ENCODE peak calls at places on chromosomes 13 and 19, in eight cellular contexts. K, L, O, V, G, X, N and B are unnamed samples.
A peak's percentile ranks its signal among the peaks of the same experiment; 100 is the strongest.

GRCh38 chr13:38308736-38309135 is 40.9 kb upstream of the UFM1 start:
- DNase-seq in X (peak; percentile 93), V (no peak), O (peak; percentile 29), N (peak; percentile 18), L (no peak), G (no peak), K (no peak), B (no peak)

GRCh38 chr13:106570354-106570822 is 2.5 kb upstream of the ARGLU1 start:
- DNase-seq in L (no peak), G (peak; percentile 96), K (peak; percentile 36), O (no peak), V (peak; percentile 70), N (peak; percentile 41), X (no peak), B (no peak)

GRCh38 chr13:106561551-106562170 is 6.3 kb downstream of the ARGLU1 start:
- DNase-seq in V (no peak), K (no peak), O (no peak), X (no peak), G (no peak), L (no peak), N (no peak), B (peak; percentile 54)

GRCh38 chr13:23966691-23967615 is 69.7 kb upstream of the C1QTNF9B start:
- DNase-seq in L (no peak), N (no peak), X (peak; percentile 37), V (no peak), O (no peak), K (no peak), G (no peak), B (peak; percentile 48)

GRCh38 chr13:109871018-109871370 is 84.6 kb upstream of the IRS2 start:
- DNase-seq in L (no peak), V (no peak), K (no peak), O (no peak), G (no peak), N (no peak), X (peak; percentile 59), B (no peak)

GRCh38 chr19:33409035-33409434 is 35.5 kb downstream of the CEBPG start:
- DNase-seq in X (no peak), G (no peak), N (no peak), L (no peak), V (no peak), K (no peak), O (no peak), B (no peak)

GRCh38 chr13:70864731-70865130 is 756.5 kb upstream of the KLHL1 start:
- DNase-seq in X (no peak), V (no peak), L (no peak), G (no peak), K (no peak), O (no peak), N (no peak), B (no peak)

GRCh38 chr13:66657165-66657895 is 572.8 kb downstream of the PCDH9 start:
- DNase-seq in N (peak; percentile 97), V (peak; percentile 44), X (peak; percentile 97), K (no peak), G (peak; percentile 66), L (no peak), O (peak; percentile 57), B (no peak)

GRCh38 chr19:6073858-6074708 is 36.2 kb downstream of the RFX2 start:
- DNase-seq in X (no peak), G (no peak), L (peak; percentile 60), N (no peak), V (no peak), O (no peak), K (no peak), B (no peak)

GRCh38 chr13:51396352-51396751 is 56.5 kb downstream of the INTS6 start:
- DNase-seq in O (no peak), L (no peak), G (no peak), X (no peak), K (no peak), N (no peak), V (no peak), B (peak; percentile 39)

GRCh38 chr13:109235901-109236300 is 550.5 kb downstream of the IRS2 start:
- DNase-seq in G (no peak), X (no peak), N (no peak), V (no peak), O (no peak), L (no peak), K (no peak), B (no peak)

GRCh38 chr19:6464070-6464873 is at the start of gene CRB3:
- DNase-seq in O (no peak), L (peak; percentile 84), V (no peak), X (peak; percentile 93), N (no peak), G (peak; percentile 97), K (peak; percentile 97), B (no peak)

GRCh38 chr13:108176685-108177274 is 38.6 kb downstream of the LIG4 start:
- DNase-seq in X (peak; percentile 67), L (no peak), V (no peak), K (no peak), G (peak; percentile 41), N (no peak), O (no peak), B (peak; percentile 41)

GRCh38 chr19:18438331-18439024 is 545 bp upstream of the ISYNA1 start:
- DNase-seq in N (no peak), G (peak; percentile 72), X (no peak), V (peak; percentile 77), K (no peak), O (no peak), L (no peak), B (no peak)

GRCh38 chr13:36819811-36820140 is 754 bp downstream of the RFXAP start:
- DNase-seq in X (peak; percentile 21), V (no peak), N (peak; percentile 14), K (no peak), L (no peak), G (no peak), O (no peak), B (peak; percentile 24)

GRCh38 chr13:23979361-23980159 is 82.3 kb upstream of the C1QTNF9B start:
- DNase-seq in L (peak; percentile 77), G (peak; percentile 64), O (no peak), K (peak; percentile 24), X (peak; percentile 66), N (peak; percentile 85), V (peak; percentile 84), B (peak; percentile 76)

GRCh38 chr13:26968431-26969335 is 202.9 kb downstream of the USP12 start:
- DNase-seq in L (no peak), K (peak; percentile 63), X (no peak), N (no peak), O (no peak), V (no peak), G (peak; percentile 75), B (no peak)

GRCh38 chr19:8321067-8321759 is at the start of the genes NDUFA7 and RPS28:
- DNase-seq in O (peak; percentile 62), G (peak; percentile 98), L (peak; percentile 98), K (peak; percentile 95), X (peak; percentile 99), N (peak; percentile 93), V (peak; percentile 98), B (peak; percentile 98)
- TF ChIP-seq CTCF in O (peak; percentile 25), G (peak; percentile 46), L (no peak), K (no peak), X (peak; percentile 38), N (peak; percentile 5), V (peak; percentile 59), B (peak; percentile 56)

DNA sequence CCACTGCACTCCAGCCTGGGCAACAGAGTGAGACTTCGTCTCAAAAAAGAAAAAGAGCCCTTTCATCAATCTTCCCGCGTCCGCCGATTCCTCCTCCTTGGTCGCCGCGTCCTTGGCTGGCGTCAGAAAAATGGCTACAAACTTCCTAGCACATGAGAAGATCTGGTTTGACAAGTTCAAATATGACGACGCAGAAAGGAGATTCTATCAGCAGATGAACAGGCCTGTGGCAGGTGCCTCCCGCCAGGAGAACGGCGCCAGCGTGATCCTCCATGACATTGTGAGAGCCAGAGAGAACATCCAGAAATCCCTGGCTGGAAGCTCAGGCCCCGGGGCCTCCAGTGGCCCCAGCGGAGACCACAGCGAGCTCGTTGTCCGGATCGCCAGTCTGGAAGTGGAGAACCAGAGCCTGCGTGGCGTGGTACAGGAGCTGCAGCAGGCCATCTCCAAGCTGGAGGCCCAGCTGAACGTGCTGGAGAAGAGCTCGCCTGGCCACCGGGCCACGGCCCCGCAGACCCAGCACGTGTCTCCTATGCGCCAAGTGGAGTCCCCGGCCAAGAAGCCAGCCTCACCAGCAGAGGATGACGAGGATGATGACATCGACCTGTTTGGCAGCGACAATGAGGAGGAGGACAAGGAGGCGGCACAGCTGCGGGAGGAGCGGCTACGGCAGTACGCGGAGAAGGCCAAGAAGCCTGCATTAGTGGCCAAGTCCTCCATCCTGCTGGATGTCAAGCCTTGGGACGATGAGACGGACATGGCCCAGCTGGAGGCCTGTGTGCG is 2.1 kb upstream of the MISP3 start:
- DNase-seq in N (no peak), G (no peak), V (no peak), L (no peak), K (no peak), X (no peak), O (no peak), B (no peak)
- TF ChIP-seq CTCF in N (no peak), G (no peak), V (no peak), L (no peak), K (no peak), X (no peak), O (no peak), B (no peak)

DNA sequence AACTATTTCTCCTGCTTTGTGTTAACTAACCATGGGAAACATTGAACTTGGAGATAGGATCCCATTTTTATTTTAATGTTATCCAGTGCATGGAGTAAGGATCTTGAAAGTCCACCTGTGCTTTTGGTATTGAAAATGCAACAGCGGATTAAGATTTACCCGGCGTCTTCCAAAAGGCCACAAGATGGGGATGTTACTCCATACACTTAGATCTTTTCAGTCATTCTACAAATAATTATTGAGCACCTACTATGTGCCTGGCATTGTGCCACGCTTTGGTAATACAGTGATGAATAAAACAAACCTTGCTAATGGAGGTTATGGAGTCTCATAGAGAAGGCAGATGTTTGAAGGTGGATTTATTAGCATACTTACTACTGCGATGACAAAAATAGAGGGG is 56.9 kb downstream of the RFC3 start:
- DNase-seq in G (no peak), N (no peak), K (no peak), O (no peak), V (no peak), X (peak; percentile 4), L (no peak), B (no peak)
- TF ChIP-seq CTCF in G (no peak), N (peak; percentile 21), K (no peak), O (no peak), V (no peak), X (peak; percentile 45), L (peak; percentile 36), B (no peak)

DNA sequence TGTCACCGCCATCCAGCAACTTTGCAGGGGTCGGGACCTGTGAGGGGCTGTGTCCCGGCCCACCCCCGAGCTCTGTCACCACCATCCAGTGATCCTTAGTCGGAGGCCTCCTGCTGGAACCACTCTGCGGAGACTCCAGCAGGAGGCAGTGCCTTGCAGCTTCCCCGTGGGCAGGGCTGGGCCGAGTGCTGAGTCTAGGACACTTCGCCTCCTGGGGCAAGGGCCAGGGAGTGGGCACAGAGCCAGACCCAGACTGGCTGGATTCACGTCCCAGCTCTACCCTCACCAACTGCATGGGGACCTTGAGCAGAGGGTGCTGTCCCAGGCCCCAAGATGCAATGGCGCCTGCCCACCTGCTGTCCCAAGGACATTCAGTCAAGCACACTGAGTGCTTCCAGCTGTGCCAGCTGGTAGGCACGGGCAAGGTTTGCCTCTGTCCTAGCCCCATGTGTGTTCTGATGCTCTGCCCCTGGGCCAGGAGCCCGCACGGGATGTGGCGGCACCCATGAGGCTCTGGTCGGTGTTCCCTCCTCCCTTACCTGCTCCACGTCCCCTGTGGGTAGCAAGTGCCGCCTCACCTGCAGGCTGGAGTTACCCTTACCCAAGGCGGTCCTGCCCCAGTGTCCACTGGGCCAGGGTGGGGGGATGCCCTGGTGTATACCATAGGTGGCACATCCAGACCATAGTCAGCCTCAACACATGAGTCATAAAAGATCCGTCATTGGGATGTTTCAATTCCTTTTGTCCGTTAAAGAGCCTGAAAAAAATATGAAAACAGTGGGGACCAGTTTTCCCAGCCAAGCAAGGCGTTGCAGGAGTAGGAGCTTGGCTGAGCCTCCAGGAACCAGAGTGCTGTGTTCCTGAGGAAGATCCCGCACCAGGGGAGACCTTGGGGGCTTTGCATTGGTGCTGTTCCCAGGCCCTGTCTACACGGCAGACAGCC is 7.4 kb downstream of the FZR1 start:
- DNase-seq in O (no peak), K (no peak), N (no peak), V (peak; percentile 52), X (no peak), G (peak; percentile 42), L (no peak), B (no peak)
- TF ChIP-seq CTCF in O (no peak), K (no peak), N (no peak), V (no peak), X (no peak), G (no peak), L (no peak), B (no peak)